ENCODE peak calls at places on chromosomes 5 and 9, in five cellular contexts. A, T, G, Z and D are unnamed samples.

GRCh38 chr5:81718300-81718699 is 32.6 kb downstream of the SSBP2 start:
- DNase-seq in A (no peak), T (no peak), G (no peak), Z (no peak), D (no peak)

GRCh38 chr9:129656795-129657390 is 8.6 kb upstream of the PRRX2 start:
- DNase-seq in A (no peak), T (no peak), G (no peak), Z (no peak), D (no peak)

GRCh38 chr5:143932584-143932983 is 120.6 kb downstream of the HMHB1 start:
- DNase-seq in A (no peak), T (no peak), G (no peak), Z (no peak), D (no peak)

GRCh38 chr5:154478224-154478565 is at the start of gene HAND1:
- DNase-seq in A (no peak), T (peak), G (peak), Z (peak), D (peak)

GRCh38 chr9:121838757-121839669 is 187.6 kb downstream of the DAB2IP start:
- DNase-seq in A (no peak), T (no peak), G (no peak), Z (no peak), D (peak)

GRCh38 chr5:170254056-170254455 is 21.3 kb downstream of the C5orf58 start:
- DNase-seq in A (no peak), T (no peak), G (no peak), Z (no peak), D (no peak)

GRCh38 chr9:76521906-76522305 is 62.9 kb downstream of the GCNT1 start:
- DNase-seq in A (no peak), T (no peak), G (no peak), Z (no peak), D (no peak)

GRCh38 chr9:38289486-38290275 is 102.8 kb upstream of the ALDH1B1 start:
- DNase-seq in A (no peak), T (no peak), G (no peak), Z (no peak), D (no peak)

GRCh38 chr5:54324651-54325271 is 14.4 kb upstream of the ARL15 start:
- DNase-seq in A (no peak), T (no peak), G (no peak), Z (no peak), D (no peak)

GRCh38 chr5:127072861-127073846 is at the start of gene C5orf63:
- DNase-seq in A (no peak), T (no peak), G (peak), Z (peak), D (peak)

GRCh38 chr5:172437445-172438303 is 16.7 kb downstream of the SH3PXD2B start:
- DNase-seq in A (no peak), T (no peak), G (peak), Z (peak), D (peak)

GRCh38 chr9:130482463-130482862 is 37.7 kb downstream of the ASS1 start:
- DNase-seq in A (no peak), T (no peak), G (no peak), Z (no peak), D (no peak)

GRCh38 chr5:150077996-150078801 is 8.2 kb downstream of the CSF1R start:
- DNase-seq in A (no peak), T (no peak), G (no peak), Z (no peak), D (no peak)

DNA sequence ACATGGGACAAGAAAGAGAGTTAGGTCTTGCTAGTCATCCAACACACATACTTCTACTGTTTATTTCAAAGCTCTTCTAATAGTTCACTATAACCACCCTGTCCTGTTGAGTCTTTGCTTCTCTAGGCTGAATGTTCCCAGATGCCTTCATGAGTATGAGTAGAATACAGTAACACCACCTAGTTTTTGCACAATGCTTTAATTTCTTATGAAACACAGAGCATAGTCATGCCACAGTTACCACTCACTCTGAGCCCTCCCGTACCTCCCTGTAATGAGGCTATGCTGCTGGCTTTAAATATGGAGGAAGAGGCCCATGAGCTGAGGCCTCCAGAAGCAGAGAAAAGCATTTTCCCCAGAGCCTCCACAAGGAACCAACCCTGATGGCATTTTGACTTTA is 75.0 kb upstream of the SLC1A3 start:
- DNase-seq in A (no peak), T (no peak), G (no peak), Z (no peak), D (no peak)
- TF ChIP-seq CTCF in A (no peak), T (no peak), G (no peak), Z (no peak), D (no peak)

DNA sequence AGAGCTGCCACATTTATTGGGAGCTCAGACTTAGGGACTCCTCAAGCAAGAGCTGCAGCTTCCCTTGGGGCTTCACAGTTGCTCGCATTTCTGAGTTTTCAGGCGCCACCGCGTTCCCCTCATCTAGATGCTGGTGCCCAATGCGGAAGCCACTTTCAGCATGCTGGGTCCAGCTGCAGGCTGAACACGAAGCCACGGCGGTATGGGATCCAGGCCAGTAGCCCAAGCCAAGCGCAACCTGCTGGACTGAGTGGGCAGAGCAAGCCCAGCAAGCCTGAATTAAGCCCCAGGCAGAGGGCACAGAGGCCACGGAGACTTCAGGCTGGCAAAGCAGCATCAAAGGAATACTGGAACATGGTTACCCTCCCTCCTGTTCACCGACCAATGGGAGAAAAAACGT is 391.5 kb downstream of the HTR1A start:
- DNase-seq in A (no peak), T (no peak), G (no peak), Z (peak), D (no peak)
- TF ChIP-seq CTCF in A (no peak), T (no peak), G (no peak), Z (no peak), D (no peak)

DNA sequence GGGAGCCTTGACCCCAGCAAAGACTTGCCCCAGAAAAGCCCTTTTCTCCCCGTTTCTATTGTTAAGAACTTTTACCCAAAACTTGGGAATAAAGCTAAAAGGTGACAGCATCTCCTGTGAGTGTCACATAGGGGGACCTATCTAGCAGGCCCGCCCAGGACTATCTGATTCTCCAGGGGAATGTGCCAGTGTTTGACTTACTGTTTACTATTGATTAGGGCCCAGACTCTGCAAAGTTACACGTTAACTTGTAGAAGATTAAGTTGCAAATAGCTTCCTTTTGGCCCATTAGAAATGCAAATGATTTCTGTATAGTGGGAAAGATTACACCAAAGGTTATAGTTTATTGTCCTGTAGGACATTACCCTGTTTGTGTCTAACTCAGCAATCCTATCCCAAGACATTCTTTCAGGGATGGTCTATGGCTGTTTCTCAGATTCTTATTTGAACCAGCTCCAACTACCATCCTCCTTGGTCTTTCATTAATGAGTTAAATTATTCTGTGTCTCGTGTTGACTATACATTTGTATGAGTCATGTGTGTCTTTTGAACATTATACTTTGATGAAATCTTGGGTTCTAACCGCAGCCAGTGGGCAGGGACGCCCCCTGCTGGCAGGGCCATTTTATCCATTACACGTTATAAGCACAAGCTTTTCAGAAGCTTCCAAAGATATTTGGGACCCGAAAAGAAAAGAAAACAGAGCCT is 60.7 kb downstream of the HRH2 start:
- DNase-seq in A (no peak), T (peak), G (peak), Z (no peak), D (no peak)
- TF ChIP-seq CTCF in A (no peak), T (peak), G (peak), Z (peak), D (peak)

GRCh38 chr5:64506567-64507321 is 929 bp downstream of the RGS7BP start:
- DNase-seq in A (no peak), T (peak), G (no peak), Z (peak), D (peak)
- TF ChIP-seq CTCF in A (no peak), T (peak), G (peak), Z (peak), D (no peak)

GRCh38 chr5:141914154-141914743 is 9.4 kb upstream of the DELE1 start:
- DNase-seq in A (no peak), T (peak), G (peak), Z (peak), D (peak)
- TF ChIP-seq CTCF in A (peak), T (peak), G (peak), Z (peak), D (no peak)

GRCh38 chr5:1494780-1495524 is 28.8 kb downstream of the LPCAT1 start:
- DNase-seq in A (no peak), T (no peak), G (no peak), Z (no peak), D (no peak)
- TF ChIP-seq CTCF in A (no peak), T (no peak), G (no peak), Z (no peak), D (no peak)

GRCh38 chr9:94779101-94779500 is 52.6 kb downstream of the AOPEP start:
- DNase-seq in A (no peak), T (no peak), G (no peak), Z (no peak), D (no peak)
- TF ChIP-seq CTCF in A (no peak), T (no peak), G (no peak), Z (no peak), D (no peak)